ENCODE peak calls at places on chromosomes 16 and 17, in four cellular contexts. O, F, Z and M are unnamed samples.

GRCh38 chr17:50285941-50286340 is 11.7 kb downstream of the TMEM92 start:
- DNase-seq in Z (no peak), O (no peak), F (no peak), M (no peak)

GRCh38 chr16:21611178-21611545 is 11.8 kb downstream of the METTL9 start:
- DNase-seq in Z (no peak), O (no peak), F (peak), M (no peak)

GRCh38 chr17:48373130-48373844 is 56.7 kb downstream of the SKAP1 start:
- DNase-seq in O (no peak), Z (no peak), F (no peak), M (no peak)

GRCh38 chr16:76705883-76706282 is 428.7 kb downstream of the CNTNAP4 start:
- DNase-seq in O (no peak), Z (no peak), F (no peak), M (no peak)

GRCh38 chr17:40548982-40549680 is 16.1 kb downstream of the CCR7 start:
- DNase-seq in F (no peak), Z (peak), O (peak), M (peak)

GRCh38 chr16:85566502-85567100 is 46.5 kb upstream of the GSE1 start:
- DNase-seq in Z (no peak), O (no peak), F (no peak), M (no peak)

GRCh38 chr16:59192551-59193199 is 458.6 kb upstream of the GOT2 start:
- DNase-seq in F (peak), Z (no peak), O (no peak), M (no peak)

GRCh38 chr17:69015631-69016030 is 45.1 kb downstream of the ABCA9 start:
- DNase-seq in F (no peak), O (no peak), Z (no peak), M (no peak)

GRCh38 chr17:1150863-1151685 is 28.7 kb downstream of the ABR start:
- DNase-seq in F (no peak), O (no peak), Z (no peak), M (no peak)

GRCh38 chr17:79046501-79047280 is 22.7 kb downstream of the C1QTNF1 start:
- DNase-seq in F (no peak), Z (no peak), O (peak), M (no peak)

GRCh38 chr17:65547253-65547670 is 14.2 kb downstream of the AXIN2 start:
- DNase-seq in Z (no peak), F (no peak), O (peak), M (peak)

GRCh38 chr17:58783380-58783779 is 27.7 kb downstream of the PPM1E start:
- DNase-seq in F (no peak), Z (no peak), O (no peak), M (no peak)
- TF ChIP-seq CTCF in F (no peak), Z (no peak), O (no peak), M (no peak)

DNA sequence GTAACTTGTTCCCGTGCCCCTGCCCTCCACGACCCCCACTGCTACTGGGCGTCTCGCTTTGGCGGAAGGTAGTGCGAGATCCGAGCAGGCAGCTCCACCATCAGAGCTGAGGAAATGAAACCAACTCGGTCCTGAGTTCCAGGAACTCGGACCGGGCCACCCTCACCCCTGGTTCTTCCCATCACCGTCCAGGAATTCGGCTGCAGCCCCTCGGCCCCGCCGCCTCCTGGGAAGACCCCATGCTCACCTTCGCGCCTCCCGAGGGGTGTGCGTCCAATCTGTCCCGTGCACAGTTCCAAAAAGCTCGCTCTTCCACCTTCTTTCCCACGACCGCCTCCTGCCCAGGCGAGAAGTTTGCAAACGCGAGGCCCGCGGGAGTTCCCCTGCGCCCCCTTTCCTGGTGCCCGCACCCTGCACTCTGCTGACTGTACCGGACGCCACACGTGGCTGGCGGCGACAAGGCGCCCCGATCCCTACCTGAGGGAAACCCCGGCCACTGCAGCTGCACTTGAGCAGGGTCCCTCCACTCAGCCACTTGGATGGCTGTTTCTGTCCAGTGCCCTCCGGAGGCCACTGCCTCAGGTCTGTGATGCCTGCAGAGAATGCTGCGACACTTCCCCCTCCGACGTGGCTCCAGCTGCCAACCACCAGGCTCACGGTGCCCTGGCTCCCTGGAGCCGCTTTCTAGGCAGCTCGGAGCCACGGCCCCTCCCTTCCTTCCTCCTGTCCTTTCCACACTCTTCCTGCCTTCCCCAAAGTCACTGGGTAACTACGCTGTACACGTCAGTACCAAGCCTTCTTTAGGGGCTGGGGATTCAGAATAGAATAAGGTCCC is at the start of gene MLKL:
- DNase-seq in F (peak), O (peak), Z (no peak), M (peak)
- TF ChIP-seq POLR2A in F (peak), O (no peak), Z (no peak), M (no peak)

DNA sequence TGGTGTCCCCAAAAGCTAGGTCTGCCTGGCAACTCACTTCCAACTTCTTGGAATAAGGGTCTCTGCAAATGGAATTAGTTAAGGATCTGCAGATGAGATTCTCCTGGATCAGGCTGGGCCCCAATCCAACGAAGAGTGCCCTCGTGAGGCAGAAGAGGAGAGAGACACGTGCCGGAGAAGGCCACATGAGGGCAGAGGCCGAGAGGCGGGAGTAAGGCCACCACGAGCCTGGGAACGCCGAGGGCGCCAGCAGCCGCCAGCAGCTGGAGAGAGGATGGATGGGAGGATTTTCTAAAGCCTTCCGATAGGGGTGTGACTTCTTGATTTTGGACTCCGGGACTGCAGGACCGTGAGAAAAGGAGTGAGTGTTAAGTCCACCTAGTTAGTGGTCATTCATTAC is 76.3 kb downstream of the JPH3 start:
- DNase-seq in O (no peak), F (no peak), Z (no peak), M (no peak)
- TF ChIP-seq CTCF in O (no peak), F (no peak), Z (no peak), M (no peak)

GRCh38 chr17:74901353-74902145 is 8.1 kb upstream of the FADS6 start:
- DNase-seq in O (no peak), F (no peak), Z (no peak), M (no peak)
- TF ChIP-seq POLR2A in O (no peak), F (no peak), Z (no peak), M (no peak)

DNA sequence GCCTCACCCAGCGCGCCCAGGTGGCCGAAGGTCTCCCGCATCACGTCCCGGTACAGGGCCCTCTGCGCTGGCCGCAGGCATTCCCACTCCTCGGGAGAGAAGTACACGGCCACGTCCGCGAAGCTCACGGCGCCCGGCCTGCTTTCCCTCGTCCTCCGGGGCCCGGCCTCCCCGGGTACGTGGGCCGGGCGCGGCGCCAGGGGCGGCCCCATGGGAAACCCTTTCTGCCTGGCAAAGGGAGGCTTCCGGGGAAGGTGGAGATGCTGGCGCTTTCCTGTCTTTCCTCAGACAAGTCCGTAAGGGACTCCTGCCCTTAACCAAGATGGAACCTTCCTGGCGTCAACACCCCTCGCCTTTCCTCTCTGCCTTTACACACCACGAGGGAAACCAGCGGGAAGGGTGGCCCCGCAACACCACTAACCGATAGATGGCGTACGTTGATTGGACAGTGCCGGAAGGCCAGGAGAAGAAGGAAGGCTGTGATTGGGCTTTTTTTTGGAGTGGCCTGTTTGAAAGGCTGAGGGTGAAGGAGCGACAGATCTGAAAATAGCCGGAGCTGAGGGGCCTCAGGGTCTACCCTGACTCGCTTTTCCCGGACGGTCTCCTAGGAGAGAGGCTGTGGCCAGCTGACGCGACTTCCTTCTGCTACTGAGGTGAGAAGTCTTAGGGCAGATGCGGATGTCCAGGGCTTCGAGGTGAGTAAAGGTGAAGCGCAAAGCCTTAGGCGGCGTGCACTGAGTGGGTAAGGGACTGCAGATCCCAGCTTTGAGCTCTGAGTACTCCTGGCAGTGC is at the start of gene ZNF785:
- DNase-seq in F (peak), Z (peak), O (peak), M (peak)
- TF ChIP-seq CTCF in F (no peak), Z (peak), O (no peak), M (peak)

GRCh38 chr16:649646-650045 is 481 bp downstream of the WDR90 start:
- DNase-seq in F (peak), O (no peak), Z (no peak), M (no peak)

GRCh38 chr16:646679-647172 is 2.4 kb upstream of the WDR90 start:
- DNase-seq in Z (no peak), F (no peak), O (no peak), M (no peak)

GRCh38 chr16:648786-649589 is at the start of gene WDR90:
- DNase-seq in O (peak), F (peak), Z (peak), M (peak)

GRCh38 chr16:647173-647902 is 1.8 kb upstream of the WDR90 start:
- DNase-seq in O (no peak), Z (no peak), F (no peak), M (peak)

DNA sequence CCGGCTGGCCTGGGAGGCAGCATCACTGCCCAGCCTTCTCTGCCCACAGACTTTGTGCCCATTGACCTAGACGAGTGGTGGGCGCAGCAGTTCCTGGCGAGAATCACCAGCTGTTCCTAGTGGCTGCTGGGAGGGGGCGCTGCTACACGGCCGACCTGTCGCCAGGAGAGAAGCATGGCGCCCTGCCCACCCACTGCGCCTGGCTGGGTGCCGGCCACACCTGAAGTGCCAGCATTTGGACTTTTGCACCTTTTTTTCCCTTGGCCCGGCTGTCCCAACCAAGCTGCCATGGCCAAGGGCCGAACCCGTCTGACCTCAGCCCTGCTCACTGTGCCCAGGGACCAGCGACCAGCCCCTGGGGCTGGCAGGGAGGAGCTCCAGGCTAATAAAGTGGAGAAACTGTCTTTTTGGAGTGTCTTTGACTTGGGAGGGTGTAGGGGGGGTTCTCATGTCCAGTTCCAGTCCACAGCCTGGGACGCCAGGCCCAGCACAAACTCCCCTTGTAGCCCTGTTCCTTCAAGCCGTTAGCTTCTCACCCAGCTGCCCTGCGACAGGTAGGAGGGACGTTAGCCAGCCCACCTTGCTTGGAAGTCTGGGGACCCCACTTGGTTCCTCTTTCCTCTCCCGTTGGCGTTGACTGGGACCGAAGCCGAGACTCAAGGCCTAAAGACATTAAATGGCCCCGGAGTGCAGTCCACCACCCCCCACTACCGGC is 937 bp upstream of the WDR90 start:
- DNase-seq in F (peak), Z (no peak), O (no peak), M (peak)
- TF ChIP-seq POLR2A in F (no peak), Z (no peak), O (no peak), M (no peak)

DNA sequence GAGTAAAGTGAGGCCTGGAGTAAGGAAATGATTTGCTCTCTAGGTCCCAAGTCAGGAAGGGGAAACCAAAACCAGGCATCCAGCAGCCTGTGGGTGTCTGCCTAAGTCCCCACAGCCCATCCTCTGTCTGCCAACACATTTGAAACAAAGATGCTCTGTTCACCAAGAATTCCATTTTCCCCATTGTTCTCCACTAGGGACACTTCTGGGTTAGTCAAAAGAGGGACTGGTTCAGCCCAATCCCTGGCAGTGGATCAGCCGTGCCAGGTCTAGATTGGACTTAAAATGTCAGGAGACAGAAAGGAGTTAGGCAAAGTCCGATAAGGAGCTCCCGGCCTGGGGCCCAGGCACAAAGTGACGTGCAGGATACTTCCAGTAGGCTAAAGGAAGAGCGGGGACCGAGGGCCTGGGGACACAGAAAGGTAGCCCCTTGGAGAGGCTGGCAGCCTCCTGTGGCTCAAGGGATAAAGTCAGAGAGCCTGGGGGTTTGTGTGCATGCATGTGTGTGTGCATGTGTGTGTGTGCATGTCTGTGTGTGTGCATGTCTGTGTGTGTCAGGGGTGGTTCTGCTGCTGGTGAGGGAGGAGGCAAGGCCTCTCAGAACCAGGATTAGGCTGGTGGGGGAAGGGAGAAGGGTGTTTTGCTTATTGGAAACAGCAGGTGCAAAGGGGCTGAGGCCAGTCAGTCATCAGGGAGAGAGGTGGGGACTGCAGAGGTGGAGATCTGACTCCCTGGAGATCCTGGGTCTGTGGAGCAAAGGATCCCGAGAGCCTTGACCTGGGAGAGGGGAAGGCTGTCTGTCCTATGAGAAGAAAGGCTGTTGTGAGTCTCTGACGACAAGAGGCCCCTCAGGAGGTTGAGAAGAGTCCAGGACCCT is 41.7 kb upstream of the IL34 start:
- DNase-seq in F (no peak), O (no peak), Z (no peak), M (no peak)
- TF ChIP-seq CTCF in F (no peak), O (no peak), Z (no peak), M (no peak)

GRCh38 chr17:7290166-7290565 is 4.3 kb downstream of the YBX2 start:
- DNase-seq in Z (no peak), F (no peak), O (no peak), M (no peak)
- TF ChIP-seq POLR2A in Z (no peak), F (no peak), O (no peak), M (no peak)